ENCODE peak calls at places on chromosomes 7 and 10, in eight cellular contexts. M is Caco-2; D is brain microvascular endothelial cell; C is nucleus accumbens; P is dermis blood vessel endothelial cell; Y is NCI-H748 treated with DMSO at 0.1 percent for 48 hours; V is ELR; L is activated CD4-positive, alpha-beta memory T cell treated with anti-CD3 and anti-CD28 coated beads for 36 hours. G is an unnamed sample.

GRCh38 chr7:157136372-157136771 is 2.4 kb upstream of the UBE3C start:
- DNase-seq in L (no peak), P (peak; percentile 70), M (no peak), Y (no peak), D (peak; percentile 80), V (peak; percentile 84), C (no peak), G (peak; percentile 90)

GRCh38 chr7:52005613-52006012 is 689.0 kb upstream of the COBL start:
- DNase-seq in P (no peak), M (no peak), L (no peak), V (no peak), D (no peak), C (no peak), Y (no peak), G (no peak)

GRCh38 chr7:149879801-149880738 is 6.3 kb downstream of the ATP6V0E2 start:
- DNase-seq in M (peak; percentile 25), V (no peak), P (no peak), C (no peak), L (no peak), Y (no peak), D (no peak), G (no peak)

GRCh38 chr7:29017666-29018065 is 59.5 kb upstream of the TRIL start:
- DNase-seq in C (no peak), Y (no peak), V (no peak), L (no peak), M (no peak), P (no peak), D (peak; percentile 64), G (peak; percentile 12)

GRCh38 chr7:129750091-129750870 is 138.8 kb downstream of the NRF1 start:
- DNase-seq in P (no peak), C (no peak), D (no peak), M (no peak), L (no peak), V (no peak), Y (no peak), G (no peak)

GRCh38 chr7:157312941-157313340 is 23.9 kb upstream of the DNAJB6 start:
- DNase-seq in C (no peak), D (no peak), Y (no peak), V (no peak), L (no peak), M (no peak), P (no peak), G (no peak)

GRCh38 chr7:79340212-79340611 is 113.3 kb downstream of the MAGI2 start:
- DNase-seq in D (no peak), L (no peak), M (no peak), C (no peak), P (no peak), V (no peak), Y (no peak), G (peak; percentile 16)

GRCh38 chr10:7470371-7470770 is 59.5 kb upstream of the SFMBT2 start:
- DNase-seq in M (no peak), C (no peak), L (no peak), Y (no peak), V (no peak), P (no peak), D (no peak), G (no peak)

GRCh38 chr10:30094601-30095000 is 35.2 kb upstream of the JCAD start:
- DNase-seq in D (no peak), Y (no peak), L (no peak), P (no peak), V (no peak), M (no peak), C (no peak), G (no peak)

GRCh38 chr10:96743988-96744585 is 23.8 kb upstream of the PIK3AP1 start:
- DNase-seq in M (no peak), V (peak; percentile 60), Y (no peak), L (no peak), C (no peak), D (peak; percentile 10), P (peak; percentile 18), G (peak; percentile 16)

GRCh38 chr10:14604181-14605142 is 170.2 kb downstream of the FAM107B start:
- DNase-seq in C (peak; percentile 80), P (peak; percentile 86), D (peak; percentile 25), Y (peak; percentile 46), V (peak; percentile 84), L (peak; percentile 78), M (peak; percentile 79), G (peak; percentile 90)

GRCh38 chr7:22712999-22713398 is 14.0 kb upstream of the IL6 start:
- DNase-seq in M (no peak), V (no peak), Y (no peak), D (no peak), C (no peak), L (no peak), P (no peak), G (no peak)